ENCODE peak calls at places on chromosomes 7 and 10, in nine cellular contexts. J is testis, W is kidney, A is tibial artery, V is hepatocyte, K is left ventricle myocardium inferior, B is IMR-90, D is iPS DF 6.9, C is GM23248. R is an unnamed sample. For H3K4me1, the result is how much of the 10 kb centered on the place peaks cover.

GRCh38 chr7:138008588-138009349 is 6.9 kb upstream of the CREB3L2 start:
- DNase-seq in J (no peak), W (no peak), A (no peak), V (peak), K (no peak), B (peak), D (no peak), C (peak), R (peak)

GRCh38 chr7:136114966-136115762 is 138.0 kb upstream of the MTPN start:
- DNase-seq in J (peak), W (peak), A (no peak), V (peak), K (no peak), B (peak), D (peak), C (peak), R (peak)

GRCh38 chr7:31948041-31948440 is 122.2 kb downstream of the PDE1C start:
- DNase-seq in J (no peak), W (no peak), A (no peak), V (peak), K (no peak), B (peak), D (no peak), C (peak), R (no peak)

GRCh38 chr7:43454936-43455518 is 127.9 kb upstream of the STK17A start:
- DNase-seq in J (no peak), W (no peak), A (no peak), V (peak), K (no peak), B (peak), D (no peak), C (peak), R (no peak)

GRCh38 chr7:36602975-36603887 is 121.1 kb downstream of the AOAH start:
- DNase-seq in J (no peak), W (no peak), A (no peak), V (no peak), K (no peak), B (no peak), D (no peak), C (no peak), R (no peak)

GRCh38 chr10:124869941-124870340 is 68.3 kb downstream of the ABRAXAS2 start:
- DNase-seq in J (no peak), W (no peak), A (no peak), V (no peak), K (no peak), B (no peak), D (no peak), C (no peak), R (no peak)

GRCh38 chr10:59830601-59831259 is 75.6 kb downstream of the CCDC6 start:
- DNase-seq in J (peak), W (no peak), A (no peak), V (peak), K (peak), B (peak), D (peak), C (peak), R (peak)

GRCh38 chr10:54487743-54488142 is 313.3 kb downstream of the PCDH15 start:
- DNase-seq in J (no peak), W (no peak), A (no peak), V (no peak), K (no peak), B (no peak), D (no peak), C (no peak), R (no peak)

GRCh38 chr7:40310213-40310612 is 175.4 kb downstream of the SUGCT start:
- DNase-seq in J (no peak), W (no peak), A (no peak), V (no peak), K (no peak), B (peak), D (no peak), C (peak), R (no peak)

GRCh38 chr7:130970696-130971095 is 236.7 kb upstream of the KLF14 start:
- DNase-seq in J (no peak), W (no peak), A (no peak), V (no peak), K (no peak), B (peak), D (no peak), C (peak), R (no peak)

GRCh38 chr10:108911814-108912541 is 1011.3 kb downstream of the XPNPEP1 start:
- DNase-seq in J (peak), W (peak), A (peak), V (peak), K (peak), B (peak), D (peak), C (peak), R (peak)

GRCh38 chr7:34672430-34672829 is 14.4 kb downstream of the NPSR1 start:
- DNase-seq in J (no peak), W (no peak), A (no peak), V (no peak), K (no peak), B (peak), D (no peak), C (peak), R (no peak)

GRCh38 chr7:46932656-46933424 is 649.1 kb downstream of the TNS3 start:
- DNase-seq in J (peak), W (no peak), A (no peak), V (peak), K (no peak), B (peak), D (no peak), C (peak), R (peak)

GRCh38 chr10:6739530-6740174 is 159.6 kb upstream of the PRKCQ start:
- DNase-seq in J (no peak), W (no peak), A (no peak), V (no peak), K (no peak), B (no peak), D (no peak), C (no peak), R (no peak)

GRCh38 chr10:129495697-129496096 is 28.7 kb downstream of the MGMT start:
- DNase-seq in J (no peak), W (no peak), A (no peak), V (no peak), K (no peak), B (no peak), D (no peak), C (no peak), R (peak)

GRCh38 chr10:34407227-34407626 is 407.9 kb downstream of the PARD3 start:
- DNase-seq in J (no peak), W (no peak), A (no peak), V (no peak), K (peak), B (peak), D (no peak), C (no peak), R (peak)

GRCh38 chr7:23426876-23427275 is 43.4 kb downstream of the IGF2BP3 start:
- DNase-seq in J (no peak), W (no peak), A (no peak), V (no peak), K (no peak), B (peak), D (no peak), C (peak), R (no peak)

GRCh38 chr7:136214356-136214755 is 237.2 kb upstream of the MTPN start:
- DNase-seq in J (no peak), W (no peak), A (no peak), V (no peak), K (no peak), B (peak), D (no peak), C (peak), R (no peak)

GRCh38 chr10:21687197-21687993 is 153.4 kb downstream of the MLLT10 start:
- DNase-seq in J (no peak), W (no peak), A (no peak), V (no peak), K (no peak), B (peak), D (no peak), C (peak), R (no peak)

GRCh38 chr7:144812379-144813283 is 23.2 kb downstream of the TPK1 start:
- DNase-seq in J (no peak), W (no peak), A (no peak), V (no peak), K (no peak), B (no peak), D (no peak), C (no peak), R (no peak)

GRCh38 chr7:17907014-17907413 is 33.3 kb downstream of the SNX13 start:
- DNase-seq in J (no peak), W (no peak), A (no peak), V (no peak), K (no peak), B (peak), D (no peak), C (peak), R (no peak)

GRCh38 chr10:129627442-129627841 is 160.4 kb downstream of the MGMT start:
- DNase-seq in J (no peak), W (no peak), A (no peak), V (no peak), K (no peak), B (peak), D (no peak), C (no peak), R (no peak)

GRCh38 chr10:85919358-85920022 is 447.1 kb downstream of the GRID1 start:
- DNase-seq in J (no peak), W (no peak), A (no peak), V (no peak), K (no peak), B (no peak), D (no peak), C (no peak), R (no peak)

GRCh38 chr7:118731854-118732253 is 507.4 kb downstream of the ANKRD7 start:
- DNase-seq in J (no peak), W (no peak), A (no peak), V (no peak), K (no peak), B (no peak), D (peak), C (no peak), R (no peak)

GRCh38 chr7:139776486-139777303 is 1.1 kb downstream of the HIPK2 start:
- DNase-seq in J (peak), W (no peak), A (no peak), V (peak), K (no peak), B (peak), D (no peak), C (peak), R (peak)

GRCh38 chr10:133335238-133336122 is 1.2 kb downstream of the CALY start:
- DNase-seq in J (peak), W (peak), A (no peak), V (peak), K (peak), B (peak), D (no peak), C (peak), R (no peak)

GRCh38 chr10:60388116-60388515 is 1.6 kb downstream of the ANK3 start:
- DNase-seq in J (no peak), W (no peak), A (no peak), V (no peak), K (no peak), B (no peak), D (no peak), C (no peak), R (no peak)

GRCh38 chr7:118324790-118325449 is 100.4 kb downstream of the ANKRD7 start:
- DNase-seq in J (no peak), W (peak), A (no peak), V (no peak), K (no peak), B (no peak), D (no peak), C (no peak), R (no peak)

GRCh38 chr7:34096135-34096775 is 190.9 kb downstream of the BMPER start:
- DNase-seq in J (peak), W (peak), A (peak), V (peak), K (peak), B (peak), D (no peak), C (peak), R (no peak)

GRCh38 chr7:39321245-39321644 is 245.0 kb upstream of the YAE1 start:
- DNase-seq in J (no peak), W (no peak), A (no peak), V (no peak), K (no peak), B (no peak), D (no peak), C (no peak), R (no peak)

GRCh38 chr7:41808541-41808940 is 105.7 kb upstream of the INHBA start:
- DNase-seq in J (no peak), W (no peak), A (no peak), V (no peak), K (no peak), B (no peak), D (peak), C (no peak), R (no peak)

GRCh38 chr7:768881-769504 is 41.9 kb upstream of the PRKAR1B start:
- DNase-seq in J (peak), W (peak), A (no peak), V (peak), K (peak), B (no peak), D (no peak), C (no peak), R (peak)

GRCh38 chr7:150378853-150379589 is at the start of gene ZNF775:
- DNase-seq in J (peak), W (peak), A (peak), V (peak), K (peak), B (peak), D (peak), C (peak), R (peak)

GRCh38 chr7:112420236-112420945 is 29.9 kb upstream of the IFRD1 start:
- DNase-seq in J (no peak), W (no peak), A (no peak), V (no peak), K (no peak), B (peak), D (no peak), C (peak), R (no peak)

GRCh38 chr10:17029581-17030271 is 99.9 kb downstream of the CUBN start:
- DNase-seq in J (peak), W (peak), A (peak), V (peak), K (peak), B (peak), D (no peak), C (peak), R (peak)

GRCh38 chr10:69961864-69962745 is 90.5 kb upstream of the MACROH2A2 start:
- DNase-seq in J (peak), W (no peak), A (no peak), V (no peak), K (no peak), B (no peak), D (no peak), C (no peak), R (no peak)

GRCh38 chr7:21076579-21076978 is 289.9 kb upstream of the SP8 start:
- DNase-seq in J (no peak), W (no peak), A (no peak), V (no peak), K (no peak), B (no peak), D (no peak), C (no peak), R (no peak)

GRCh38 chr7:128236924-128237586 is 4.0 kb upstream of the LEP start:
- DNase-seq in J (no peak), W (no peak), A (no peak), V (no peak), K (no peak), B (peak), D (no peak), C (peak), R (no peak)

GRCh38 chr7:28768577-28769147 is 189.5 kb downstream of the TRIL start:
- DNase-seq in J (no peak), W (no peak), A (no peak), V (no peak), K (no peak), B (peak), D (no peak), C (peak), R (no peak)

DNA sequence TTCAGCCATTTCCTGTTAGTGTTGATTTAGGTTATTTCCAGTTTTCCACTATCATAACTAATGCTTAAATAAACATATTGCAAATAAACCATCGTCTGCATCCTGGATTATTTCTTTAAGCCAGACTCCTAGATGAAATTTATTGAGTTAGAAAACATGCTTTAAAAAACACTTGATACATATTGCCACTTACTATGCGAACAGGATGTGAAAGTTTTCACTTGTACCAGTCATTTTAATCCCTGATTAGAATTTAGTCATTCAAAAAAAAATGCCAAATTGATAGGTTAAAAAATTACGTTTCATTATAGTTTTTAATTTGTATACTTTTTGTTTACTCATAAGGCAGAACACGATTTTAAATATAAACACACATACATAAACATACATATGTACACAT is 309.6 kb downstream of the RNLS start:
- DNase-seq in J (no peak), W (no peak), A (no peak), V (no peak), K (no peak), B (no peak), D (no peak), C (no peak), R (no peak)
- H3K4me3 ChIP-seq in J (no peak), W (no peak), A (no peak), V (no peak), K (no peak), B (no peak), D (no peak), C (no peak), R (no peak)

DNA sequence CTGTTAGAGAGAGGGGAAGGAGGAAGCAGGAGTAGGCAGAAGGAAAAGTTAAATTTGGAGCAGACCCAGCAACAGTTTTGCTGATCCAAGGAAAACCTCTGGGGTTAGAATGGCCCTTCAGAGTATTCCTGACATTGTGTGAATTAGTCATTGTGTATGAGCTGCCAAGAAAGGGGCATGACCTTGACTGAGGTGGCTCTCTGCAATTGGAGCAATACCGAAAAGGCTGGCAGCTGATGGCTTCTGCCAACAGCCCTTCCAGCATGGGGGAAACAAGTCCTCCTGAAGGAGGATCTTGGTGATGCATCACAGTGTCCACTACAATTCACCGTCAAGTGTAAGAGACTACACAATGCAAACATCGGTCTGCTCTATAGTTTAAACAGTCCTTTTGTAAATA is 20.6 kb upstream of the WASL start:
- DNase-seq in J (peak), W (no peak), A (no peak), V (no peak), K (peak), B (peak), D (no peak), C (peak), R (no peak)
- H3K4me1 ChIP-seq in J (under half), W (under half), A (under half), V (under half), K (under half), B (under half), D (under half), C (under half), R (under half)

GRCh38 chr7:4960363-4960762 is 1.4 kb upstream of the MMD2 start:
- DNase-seq in J (peak), W (peak), A (no peak), V (no peak), K (no peak), B (no peak), D (no peak), C (no peak), R (no peak)

GRCh38 chr7:4959881-4960280 is 894 bp upstream of the MMD2 start:
- DNase-seq in J (no peak), W (peak), A (no peak), V (no peak), K (no peak), B (no peak), D (no peak), C (no peak), R (no peak)

GRCh38 chr7:4959356-4959755 is 369 bp upstream of the MMD2 start:
- DNase-seq in J (no peak), W (peak), A (no peak), V (no peak), K (no peak), B (no peak), D (no peak), C (no peak), R (no peak)

GRCh38 chr7:4957847-4958476 is 1.0 kb downstream of the MMD2 start:
- DNase-seq in J (no peak), W (peak), A (no peak), V (no peak), K (no peak), B (no peak), D (no peak), C (no peak), R (no peak)

DNA sequence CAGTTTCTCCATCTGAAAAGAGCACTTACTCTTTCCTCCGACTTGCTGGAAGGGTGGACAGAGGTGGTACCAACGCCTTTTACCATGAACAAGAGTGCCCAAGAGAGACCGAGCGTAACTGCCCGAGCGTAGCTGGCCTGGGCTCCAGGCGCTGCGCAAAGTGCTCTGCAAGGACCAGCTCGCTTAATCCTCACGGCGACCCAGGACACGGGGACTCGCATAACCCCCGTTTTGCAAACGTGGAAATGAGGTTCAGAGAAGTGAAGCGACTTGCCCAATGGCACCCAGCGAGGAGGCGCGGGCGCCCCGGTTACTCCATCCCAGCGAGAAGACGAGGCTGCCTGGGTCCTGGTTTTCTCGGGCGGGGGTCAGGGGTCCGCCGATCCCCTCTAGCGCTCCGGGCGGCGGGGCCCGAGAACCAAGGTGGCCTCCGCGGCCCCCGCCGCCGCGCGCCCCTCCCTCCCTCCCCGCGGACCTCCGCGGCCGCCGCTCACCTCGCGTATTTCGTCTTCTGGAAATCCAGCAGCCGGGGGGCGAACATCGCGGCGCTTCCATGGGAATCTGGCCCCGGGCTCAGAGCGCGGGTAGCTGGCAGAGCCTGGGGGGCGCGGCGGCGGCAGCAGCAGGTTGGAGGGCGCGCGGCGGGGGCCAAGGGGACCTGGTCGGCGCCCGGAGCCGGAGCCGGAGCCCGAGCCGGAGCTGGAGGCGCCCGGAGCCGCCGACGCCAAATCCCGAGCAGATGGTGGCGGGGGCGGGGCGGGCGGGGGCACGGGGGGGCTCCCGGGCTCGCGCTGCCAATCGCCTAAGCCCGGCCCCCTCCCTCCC is at the start of gene MMD2:
- DNase-seq in J (no peak), W (peak), A (no peak), V (no peak), K (no peak), B (no peak), D (no peak), C (no peak), R (no peak)
- H3K4me3 ChIP-seq in J (peak), W (no peak), A (peak), V (peak), K (peak), B (no peak), D (peak), C (no peak), R (no peak)

GRCh38 chr10:117262296-117263293 is 21.7 kb downstream of the SLC18A2 start:
- DNase-seq in J (peak), W (no peak), A (no peak), V (peak), K (no peak), B (no peak), D (no peak), C (peak), R (no peak)
- H3K4me1 ChIP-seq in J (under half), W (under half), A (under half), V (under half), K (under half), B (under half), D (under half), C (under half), R (under half)

GRCh38 chr7:27198871-27199801 is 755 bp downstream of the HOXA13 start:
- DNase-seq in J (no peak), W (peak), A (peak), V (no peak), K (no peak), B (no peak), D (no peak), C (peak), R (no peak)

GRCh38 chr7:27200761-27201230 is 905 bp upstream of the HOXA13 start:
- DNase-seq in J (no peak), W (no peak), A (peak), V (no peak), K (no peak), B (no peak), D (no peak), C (no peak), R (no peak)

GRCh38 chr7:27198138-27198841 is 1.6 kb downstream of the HOXA13 start:
- DNase-seq in J (no peak), W (peak), A (peak), V (no peak), K (no peak), B (no peak), D (no peak), C (no peak), R (no peak)

GRCh38 chr7:27201231-27202017 is 1.5 kb upstream of the HOXA13 start:
- DNase-seq in J (no peak), W (no peak), A (peak), V (no peak), K (no peak), B (no peak), D (no peak), C (peak), R (no peak)

GRCh38 chr7:27199820-27200760 is at the start of gene HOXA13:
- DNase-seq in J (no peak), W (peak), A (peak), V (peak), K (no peak), B (no peak), D (no peak), C (peak), R (peak)
- H3K4me3 ChIP-seq in J (peak), W (peak), A (peak), V (peak), K (peak), B (no peak), D (peak), C (peak), R (peak)

GRCh38 chr7:7565746-7566650 is 686 bp upstream of the MIOS start:
- DNase-seq in J (no peak), W (peak), A (no peak), V (peak), K (no peak), B (no peak), D (no peak), C (peak), R (no peak)
- H3K4me1 ChIP-seq in J (under half), W (under half), A (under half), V (under half), K (under half), B (under half), D (under half), C (under half), R (under half)